ENCODE peak calls at places on chromosomes 12 and 14, in four cellular contexts. One of them, this sample, is unnamed.

GRCh38 chr12:131892711-131893604 is 1.5 kb upstream of the ULK1 start:
- DNase-seq in astrocyte of the spinal cord: no peak
- DNase-seq in neural crest cell: no peak
- DNase-seq in frontal cortex: peak; percentile 16
- DNase-seq in this sample: no peak

GRCh38 chr14:50173891-50174290 is 57.5 kb downstream of the SOS2 start:
- DNase-seq in neural crest cell: no peak
- DNase-seq in astrocyte of the spinal cord: peak; percentile 32
- DNase-seq in frontal cortex: no peak
- DNase-seq in this sample: peak; percentile 3

GRCh38 chr14:71908141-71908540 is 24.1 kb upstream of the RGS6 start:
- DNase-seq in frontal cortex: no peak
- DNase-seq in neural crest cell: no peak
- DNase-seq in astrocyte of the spinal cord: no peak
- DNase-seq in this sample: no peak

GRCh38 chr14:54207075-54207474 is 189.7 kb upstream of the CDKN3 start:
- DNase-seq in frontal cortex: no peak
- DNase-seq in neural crest cell: no peak
- DNase-seq in astrocyte of the spinal cord: peak; percentile 49
- DNase-seq in this sample: peak; percentile 40

GRCh38 chr14:67999693-68000384 is 180.3 kb downstream of the RAD51B start:
- DNase-seq in frontal cortex: no peak
- DNase-seq in neural crest cell: no peak
- DNase-seq in astrocyte of the spinal cord: peak; percentile 81
- DNase-seq in this sample: peak; percentile 85

GRCh38 chr12:5012337-5012736 is 31.3 kb upstream of the KCNA5 start:
- DNase-seq in astrocyte of the spinal cord: no peak
- DNase-seq in frontal cortex: no peak
- DNase-seq in neural crest cell: no peak
- DNase-seq in this sample: no peak

GRCh38 chr12:3515506-3515905 is 24.5 kb downstream of the PRMT8 start:
- DNase-seq in astrocyte of the spinal cord: no peak
- DNase-seq in frontal cortex: no peak
- DNase-seq in neural crest cell: no peak
- DNase-seq in this sample: no peak

GRCh38 chr12:109731806-109732205 is 18.2 kb downstream of the FAM222A start:
- DNase-seq in astrocyte of the spinal cord: no peak
- DNase-seq in neural crest cell: no peak
- DNase-seq in frontal cortex: no peak
- DNase-seq in this sample: no peak

GRCh38 chr12:48765753-48766162 is 23.1 kb downstream of the ADCY6 start:
- DNase-seq in frontal cortex: no peak
- DNase-seq in neural crest cell: no peak
- DNase-seq in astrocyte of the spinal cord: no peak
- DNase-seq in this sample: peak; percentile 85

GRCh38 chr12:70719672-70720420 is 82.6 kb upstream of the PTPRB start:
- DNase-seq in frontal cortex: no peak
- DNase-seq in neural crest cell: peak; percentile 65
- DNase-seq in astrocyte of the spinal cord: peak; percentile 62
- DNase-seq in this sample: peak; percentile 55

GRCh38 chr12:109433618-109434017 is 43.5 kb downstream of the KCTD10 start:
- DNase-seq in astrocyte of the spinal cord: no peak
- DNase-seq in frontal cortex: no peak
- DNase-seq in neural crest cell: no peak
- DNase-seq in this sample: no peak

GRCh38 chr12:51391047-51391837 is at the start of gene GALNT6:
- DNase-seq in astrocyte of the spinal cord: no peak
- DNase-seq in neural crest cell: peak; percentile 9
- DNase-seq in frontal cortex: peak; percentile 59
- DNase-seq in this sample: peak; percentile 11

GRCh38 chr14:96225745-96226151 is 21.1 kb downstream of the BDKRB2 start:
- DNase-seq in neural crest cell: no peak
- DNase-seq in astrocyte of the spinal cord: no peak
- DNase-seq in frontal cortex: no peak
- DNase-seq in this sample: peak; percentile 83

GRCh38 chr12:108730337-108731104 is 797 bp downstream of the CORO1C start:
- DNase-seq in frontal cortex: peak; percentile 71
- DNase-seq in neural crest cell: peak; percentile 42
- DNase-seq in astrocyte of the spinal cord: peak; percentile 89
- DNase-seq in this sample: peak; percentile 82

GRCh38 chr12:11130999-11131398 is 3.4 kb downstream of the TAS2R30 start:
- DNase-seq in neural crest cell: no peak
- DNase-seq in frontal cortex: no peak
- DNase-seq in astrocyte of the spinal cord: no peak
- DNase-seq in this sample: no peak

GRCh38 chr12:102429755-102430154 is 50.6 kb downstream of the IGF1 start:
- DNase-seq in astrocyte of the spinal cord: no peak
- DNase-seq in neural crest cell: no peak
- DNase-seq in frontal cortex: no peak
- DNase-seq in this sample: no peak

GRCh38 chr12:27966870-27967269 is 5.7 kb downstream of the PTHLH start:
- DNase-seq in neural crest cell: no peak
- DNase-seq in frontal cortex: no peak
- DNase-seq in astrocyte of the spinal cord: peak; percentile 97
- DNase-seq in this sample: peak; percentile 96

GRCh38 chr12:131153956-131154355 is 200.2 kb downstream of the ADGRD1 start:
- DNase-seq in neural crest cell: no peak
- DNase-seq in astrocyte of the spinal cord: no peak
- DNase-seq in frontal cortex: no peak
- DNase-seq in this sample: no peak

GRCh38 chr14:93007225-93007997 is 84.5 kb downstream of the CHGA start:
- DNase-seq in neural crest cell: no peak
- DNase-seq in astrocyte of the spinal cord: peak; percentile 80
- DNase-seq in frontal cortex: no peak
- DNase-seq in this sample: peak; percentile 72

GRCh38 chr12:34290191-34290995 is 268.1 kb downstream of the ALG10 start:
- DNase-seq in neural crest cell: no peak
- DNase-seq in astrocyte of the spinal cord: no peak
- DNase-seq in frontal cortex: no peak
- DNase-seq in this sample: no peak

GRCh38 chr12:32148372-32148771 is 41.7 kb downstream of the BICD1 start:
- DNase-seq in frontal cortex: no peak
- DNase-seq in neural crest cell: no peak
- DNase-seq in astrocyte of the spinal cord: peak; percentile 28
- DNase-seq in this sample: no peak

GRCh38 chr14:73785336-73785833 is 66.2 kb upstream of the PTGR2 start:
- DNase-seq in frontal cortex: no peak
- DNase-seq in neural crest cell: no peak
- DNase-seq in astrocyte of the spinal cord: peak; percentile 86
- DNase-seq in this sample: peak; percentile 90

GRCh38 chr12:52539024-52539820 is 13.7 kb downstream of the KRT71 start:
- DNase-seq in astrocyte of the spinal cord: peak; percentile 9
- DNase-seq in neural crest cell: no peak
- DNase-seq in frontal cortex: no peak
- DNase-seq in this sample: peak; percentile 80

GRCh38 chr12:87518508-87518907 is 510.7 kb downstream of the C12orf50 start:
- DNase-seq in neural crest cell: no peak
- DNase-seq in frontal cortex: no peak
- DNase-seq in astrocyte of the spinal cord: peak; percentile 16
- DNase-seq in this sample: peak; percentile 17

GRCh38 chr12:93530358-93530757 is 42.1 kb upstream of the SOCS2 start:
- DNase-seq in frontal cortex: no peak
- DNase-seq in neural crest cell: no peak
- DNase-seq in astrocyte of the spinal cord: no peak
- DNase-seq in this sample: no peak

GRCh38 chr14:88245321-88245720 is 77.7 kb downstream of the KCNK10 start:
- DNase-seq in neural crest cell: peak; percentile 2
- DNase-seq in frontal cortex: no peak
- DNase-seq in astrocyte of the spinal cord: no peak
- DNase-seq in this sample: peak; percentile 6

This sample was measured in RPMI7951.